ENCODE peak calls at places on chromosome 6, in five cellular contexts. One of them, this sample, is unnamed.

GRCh38 chr6:107064579-107065065 is 36.6 kb downstream of the MTRES1 start:
- DNase-seq in HepG2: peak; percentile 13
- DNase-seq in GM12878: no peak
- DNase-seq in K562: peak; percentile 36
- DNase-seq in HCT116: no peak
- DNase-seq in this sample: no peak

GRCh38 chr6:88376759-88377387 is 210.7 kb upstream of the CNR1 start:
- DNase-seq in HepG2: no peak
- DNase-seq in HCT116: no peak
- DNase-seq in GM12878: no peak
- DNase-seq in K562: no peak
- DNase-seq in this sample: no peak

GRCh38 chr6:130713144-130713543 is 114.1 kb upstream of the SMLR1 start:
- DNase-seq in K562: no peak
- DNase-seq in HCT116: no peak
- DNase-seq in GM12878: no peak
- DNase-seq in HepG2: no peak
- DNase-seq in this sample: peak; percentile 38

GRCh38 chr6:43221774-43222101 is 7.5 kb downstream of the DNPH1 start:
- DNase-seq in HCT116: no peak
- DNase-seq in HepG2: no peak
- DNase-seq in K562: no peak
- DNase-seq in GM12878: no peak
- DNase-seq in this sample: no peak

GRCh38 chr6:134816780-134817179 is 133.1 kb downstream of the ALDH8A1 start:
- DNase-seq in GM12878: no peak
- DNase-seq in HepG2: no peak
- DNase-seq in HCT116: no peak
- DNase-seq in K562: no peak
- DNase-seq in this sample: no peak

GRCh38 chr6:169146536-169146935 is 107.1 kb downstream of the THBS2 start:
- DNase-seq in GM12878: no peak
- DNase-seq in HepG2: no peak
- DNase-seq in HCT116: no peak
- DNase-seq in K562: no peak
- DNase-seq in this sample: no peak

GRCh38 chr6:127606131-127606562 is 29.2 kb downstream of the C6orf58 start:
- DNase-seq in K562: no peak
- DNase-seq in HCT116: peak; percentile 41
- DNase-seq in HepG2: peak; percentile 44
- DNase-seq in GM12878: no peak
- DNase-seq in this sample: no peak

GRCh38 chr6:45074423-45074822 is 253.7 kb upstream of the RUNX2 start:
- DNase-seq in GM12878: no peak
- DNase-seq in HepG2: no peak
- DNase-seq in HCT116: no peak
- DNase-seq in K562: no peak
- DNase-seq in this sample: no peak

GRCh38 chr6:27809939-27810767 is 102.0 kb downstream of the OR2B2 start:
- DNase-seq in HepG2: peak; percentile 98
- DNase-seq in GM12878: peak; percentile 98
- DNase-seq in HCT116: peak; percentile 97
- DNase-seq in K562: peak; percentile 96
- DNase-seq in this sample: peak; percentile 78

GRCh38 chr6:18110160-18110559 is 12.3 kb downstream of the NHLRC1 start:
- DNase-seq in K562: no peak
- DNase-seq in HepG2: no peak
- DNase-seq in GM12878: no peak
- DNase-seq in HCT116: no peak
- DNase-seq in this sample: no peak

GRCh38 chr6:131042664-131043063 is 20.4 kb downstream of the EPB41L2 start:
- DNase-seq in HepG2: no peak
- DNase-seq in HCT116: no peak
- DNase-seq in GM12878: no peak
- DNase-seq in K562: no peak
- DNase-seq in this sample: no peak

GRCh38 chr6:21601932-21602390 is 8.4 kb downstream of the SOX4 start:
- DNase-seq in GM12878: no peak
- DNase-seq in HCT116: no peak
- DNase-seq in K562: no peak
- DNase-seq in HepG2: no peak
- DNase-seq in this sample: no peak

GRCh38 chr6:24951831-24952299 is 16.1 kb upstream of the RIPOR2 start:
- DNase-seq in GM12878: no peak
- DNase-seq in HepG2: no peak
- DNase-seq in HCT116: no peak
- DNase-seq in K562: no peak
- DNase-seq in this sample: no peak
- TF ChIP-seq EZH2 in GM12878: no peak
- TF ChIP-seq EZH2 in HepG2: no peak
- TF ChIP-seq EZH2 in HCT116: no peak
- TF ChIP-seq EZH2 in K562: no peak
- TF ChIP-seq EZH2 in this sample: no peak

DNA sequence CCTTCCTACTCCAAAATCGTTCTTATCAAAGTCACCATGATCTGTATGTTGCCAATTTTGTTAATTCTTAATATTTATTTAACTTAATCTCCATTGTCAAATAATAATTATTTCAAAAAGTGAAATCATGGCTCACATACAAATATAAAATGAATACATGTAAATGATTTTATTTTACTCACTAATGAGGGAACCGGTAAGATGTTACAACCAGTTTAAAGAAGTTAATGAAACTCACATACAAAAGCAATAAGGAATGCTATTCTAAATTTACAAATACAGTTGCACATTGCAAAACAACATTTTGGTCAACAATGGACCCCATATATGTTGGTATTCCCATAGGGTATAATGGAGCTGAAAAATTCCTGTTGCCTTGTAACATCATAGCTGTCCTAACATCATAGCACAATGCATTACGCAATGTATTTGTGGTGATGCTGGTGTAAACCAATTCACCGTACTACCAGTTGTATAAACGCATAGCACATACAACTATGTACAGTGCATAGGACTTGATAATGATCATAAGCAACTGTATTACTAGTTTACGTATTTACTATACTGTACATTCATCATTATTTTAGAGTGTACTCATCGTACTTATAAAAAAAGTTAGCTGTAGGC is 6.5 kb upstream of the SLC22A16 start:
- DNase-seq in HepG2: no peak
- DNase-seq in HCT116: no peak
- DNase-seq in K562: no peak
- DNase-seq in GM12878: no peak
- DNase-seq in this sample: no peak
- TF ChIP-seq SRF in HepG2: no peak
- TF ChIP-seq SRF in HCT116: no peak
- TF ChIP-seq SRF in K562: no peak
- TF ChIP-seq SRF in GM12878: no peak
- TF ChIP-seq SRF in this sample: no peak

DNA sequence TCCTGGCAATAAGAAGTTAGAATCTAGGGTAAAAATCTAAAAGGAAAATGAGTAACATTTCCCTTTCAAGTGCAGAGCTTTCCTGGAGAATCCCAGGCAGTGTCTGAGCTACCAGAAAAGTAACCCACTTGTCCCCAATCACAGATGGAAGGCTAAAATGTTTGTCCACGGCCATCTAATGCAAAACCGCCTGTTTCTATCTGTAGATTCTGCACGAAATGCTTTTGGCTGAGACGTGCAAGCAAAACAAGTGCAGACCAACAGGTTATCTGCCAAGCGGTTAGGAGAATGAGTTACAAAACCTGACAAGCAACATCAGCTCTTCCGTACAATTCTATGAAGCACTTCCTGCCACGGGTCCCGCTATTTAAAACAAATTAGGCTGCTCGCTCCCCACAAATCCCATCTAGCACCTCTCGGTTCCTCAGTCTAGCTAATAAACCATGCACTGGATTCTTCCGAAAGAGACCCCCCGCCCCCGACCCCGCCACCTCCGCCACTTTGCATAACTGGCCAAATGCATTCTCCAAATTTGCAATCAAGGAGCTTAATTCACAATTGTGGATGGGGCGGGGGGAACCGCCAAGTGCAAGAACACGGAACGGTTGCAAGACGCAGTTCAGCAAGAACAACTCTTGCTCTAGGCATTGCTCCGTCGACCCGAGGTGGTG is 1.4 kb downstream of the ELOVL5 start:
- DNase-seq in HepG2: no peak
- DNase-seq in K562: peak; percentile 34
- DNase-seq in GM12878: no peak
- DNase-seq in HCT116: no peak
- DNase-seq in this sample: no peak
- H3K4me1 ChIP-seq in HepG2: peaks cover 23% of the 10 kb centered on the region
- H3K4me1 ChIP-seq in K562: no peaks in the 10 kb centered on the region
- H3K4me1 ChIP-seq in GM12878: peaks cover 18% of the 10 kb centered on the region
- H3K4me1 ChIP-seq in HCT116: peaks cover 8% of the 10 kb centered on the region
- H3K4me1 ChIP-seq in this sample: peaks cover 9% of the 10 kb centered on the region

DNA sequence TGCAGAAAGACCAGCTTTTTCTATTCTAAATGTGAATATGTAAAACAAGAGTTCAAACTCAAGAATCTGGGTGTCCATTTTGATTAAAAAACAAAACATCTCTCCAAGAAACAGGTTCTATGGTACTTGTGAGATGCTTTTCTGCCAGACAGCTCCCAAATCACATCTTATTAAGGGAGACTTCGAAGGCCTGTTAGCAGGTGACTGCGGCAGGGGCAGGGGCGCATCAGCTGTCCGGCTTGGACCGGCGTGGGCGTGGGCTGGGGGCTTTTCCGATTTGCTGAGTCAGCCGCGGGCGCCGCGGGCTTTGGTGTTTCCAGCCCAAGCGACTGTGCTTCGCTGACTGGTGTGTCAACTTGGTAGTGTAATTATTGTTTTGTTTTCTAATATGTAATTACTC is 32.6 kb downstream of the TFAP2A start:
- DNase-seq in HCT116: no peak
- DNase-seq in GM12878: no peak
- DNase-seq in K562: no peak
- DNase-seq in HepG2: no peak
- DNase-seq in this sample: no peak
- TF ChIP-seq EZH2 in HCT116: no peak
- TF ChIP-seq EZH2 in GM12878: no peak
- TF ChIP-seq EZH2 in K562: no peak
- TF ChIP-seq EZH2 in HepG2: no peak
- TF ChIP-seq EZH2 in this sample: peak; percentile 61

DNA sequence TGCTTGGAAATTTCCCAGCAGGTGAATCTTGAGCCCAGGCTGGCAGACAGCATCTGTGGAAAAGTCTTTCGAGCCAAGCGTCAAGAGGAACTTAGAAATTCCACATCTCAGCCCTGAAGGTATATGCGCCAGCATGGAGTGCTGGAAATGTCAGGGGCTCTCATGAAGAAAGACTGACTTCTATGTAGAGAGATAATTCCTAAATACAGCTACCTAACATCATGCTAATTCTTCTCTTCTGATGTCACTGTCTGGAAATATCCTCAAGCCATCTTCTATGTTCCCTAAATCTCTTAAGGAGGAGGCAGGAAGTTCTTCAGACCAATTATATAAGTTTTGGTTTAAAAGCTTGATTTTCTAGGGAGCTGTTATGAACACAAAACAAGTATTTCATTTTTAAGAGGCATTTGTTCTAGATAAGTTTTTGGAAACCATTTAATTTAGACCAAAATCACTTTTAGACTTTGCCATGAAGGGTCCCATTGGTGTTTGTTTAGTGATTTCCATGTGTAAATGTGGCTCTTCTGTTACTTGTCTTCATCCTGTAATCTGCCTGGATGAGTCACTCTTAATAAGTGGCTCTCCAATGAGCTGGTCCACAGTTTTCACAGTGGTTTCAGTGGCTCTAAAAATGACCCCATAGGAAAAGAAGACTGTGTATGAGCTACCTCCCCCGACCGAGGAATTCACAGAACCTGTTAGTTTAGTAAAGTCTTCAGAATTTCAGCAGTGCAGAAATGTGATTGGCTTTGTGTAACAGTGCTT is 492.2 kb upstream of the MARCKS start:
- DNase-seq in K562: no peak
- DNase-seq in HepG2: peak; percentile 26
- DNase-seq in GM12878: no peak
- DNase-seq in HCT116: no peak
- DNase-seq in this sample: no peak
- TF ChIP-seq SRF in K562: no peak
- TF ChIP-seq SRF in HepG2: no peak
- TF ChIP-seq SRF in GM12878: no peak
- TF ChIP-seq SRF in HCT116: no peak
- TF ChIP-seq SRF in this sample: no peak

GRCh38 chr6:158853872-158854213 is 34.7 kb upstream of the EZR start:
- DNase-seq in GM12878: no peak
- DNase-seq in HCT116: no peak
- DNase-seq in HepG2: no peak
- DNase-seq in K562: peak; percentile 43
- DNase-seq in this sample: no peak
- H3K4me1 ChIP-seq in GM12878: peaks cover 34% of the 10 kb centered on the region
- H3K4me1 ChIP-seq in HCT116: peaks cover 78% of the 10 kb centered on the region
- H3K4me1 ChIP-seq in HepG2: peaks cover 45% of the 10 kb centered on the region
- H3K4me1 ChIP-seq in K562: peaks cover 29% of the 10 kb centered on the region
- H3K4me1 ChIP-seq in this sample: peaks cover 29% of the 10 kb centered on the region

GRCh38 chr6:13012271-13012670 is 295.7 kb downstream of the PHACTR1 start:
- DNase-seq in HCT116: no peak
- DNase-seq in K562: no peak
- DNase-seq in GM12878: no peak
- DNase-seq in HepG2: no peak
- DNase-seq in this sample: no peak

GRCh38 chr6:13014551-13015378 is 298.2 kb downstream of the PHACTR1 start:
- DNase-seq in HCT116: no peak
- DNase-seq in HepG2: no peak
- DNase-seq in GM12878: no peak
- DNase-seq in K562: no peak
- DNase-seq in this sample: no peak

GRCh38 chr6:13012977-13013680 is 296.6 kb downstream of the PHACTR1 start:
- DNase-seq in K562: no peak
- DNase-seq in HepG2: no peak
- DNase-seq in HCT116: no peak
- DNase-seq in GM12878: no peak
- DNase-seq in this sample: peak; percentile 58

GRCh38 chr6:13015379-13015681 is 298.8 kb downstream of the PHACTR1 start:
- DNase-seq in K562: no peak
- DNase-seq in HCT116: no peak
- DNase-seq in HepG2: no peak
- DNase-seq in GM12878: no peak
- DNase-seq in this sample: no peak

GRCh38 chr6:13013681-13014550 is 297.3 kb downstream of the PHACTR1 start:
- DNase-seq in GM12878: no peak
- DNase-seq in HepG2: no peak
- DNase-seq in HCT116: no peak
- DNase-seq in K562: no peak
- DNase-seq in this sample: peak; percentile 72
- TF ChIP-seq EZH2 in GM12878: no peak
- TF ChIP-seq EZH2 in HepG2: no peak
- TF ChIP-seq EZH2 in HCT116: no peak
- TF ChIP-seq EZH2 in K562: no peak
- TF ChIP-seq EZH2 in this sample: peak; percentile 5

GRCh38 chr6:158457616-158458278 is 102.1 kb upstream of the TMEM181 start:
- DNase-seq in GM12878: no peak
- DNase-seq in HCT116: no peak
- DNase-seq in HepG2: no peak
- DNase-seq in K562: no peak
- DNase-seq in this sample: no peak
- TF ChIP-seq SRF in GM12878: no peak
- TF ChIP-seq SRF in HCT116: no peak
- TF ChIP-seq SRF in HepG2: no peak
- TF ChIP-seq SRF in K562: no peak
- TF ChIP-seq SRF in this sample: no peak

This sample was measured in H1.